ENCODE peak calls at places on chromosome X, in four cellular contexts. Y is fibroblast of mammary gland, I is tibial artery, T is brain microvascular endothelial cell. V is an unnamed sample.

GRCh38 chrX:140710710-140711109 is 1.2 kb downstream of the LINC00632 start:
- DNase-seq in Y (no peak), I (peak; percentile 30), T (peak; percentile 30), V (peak; percentile 8)

GRCh38 chrX:19824603-19825002 is 62.8 kb downstream of the SH3KBP1 start:
- DNase-seq in Y (peak; percentile 79), I (no peak), T (peak; percentile 56), V (peak; percentile 26)

GRCh38 chrX:71178908-71179307 is 34.3 kb downstream of the NLGN3 start:
- DNase-seq in Y (peak; percentile 73), I (peak; percentile 31), T (peak; percentile 58), V (peak; percentile 76)

GRCh38 chrX:92247076-92247475 is 467.9 kb downstream of the PCDH11X start:
- DNase-seq in Y (peak; percentile 1), I (no peak), T (no peak), V (peak; percentile 7)

GRCh38 chrX:38817004-38817703 is 15.9 kb downstream of the MID1IP1 start:
- DNase-seq in Y (peak; percentile 48), I (peak; percentile 36), T (peak; percentile 8), V (peak; percentile 43)

GRCh38 chrX:53824686-53825085 is 138.2 kb upstream of the HUWE1 start:
- DNase-seq in Y (no peak), I (no peak), T (no peak), V (no peak)

GRCh38 chrX:153509592-153509991 is 7.8 kb upstream of the ATP2B3 start:
- DNase-seq in Y (no peak), I (no peak), T (no peak), V (no peak)

GRCh38 chrX:106484233-106484632 is 127.5 kb upstream of the RADX start:
- DNase-seq in Y (no peak), I (no peak), T (no peak), V (no peak)

GRCh38 chrX:139831689-139832456 is 101.0 kb downstream of the ATP11C start:
- DNase-seq in Y (peak; percentile 75), I (peak; percentile 18), T (peak; percentile 24), V (peak; percentile 84)

GRCh38 chrX:13463608-13464007 is 105.8 kb upstream of the EGFL6 start:
- DNase-seq in Y (peak; percentile 97), I (peak; percentile 54), T (peak; percentile 80), V (peak; percentile 96)

GRCh38 chrX:44305921-44306320 is 37.6 kb downstream of the EFHC2 start:
- DNase-seq in Y (no peak), I (no peak), T (no peak), V (no peak)

GRCh38 chrX:131548994-131549393 is 5.1 kb downstream of the OR13H1 start:
- DNase-seq in Y (peak; percentile 2), I (no peak), T (no peak), V (no peak)

GRCh38 chrX:34884693-34885277 is 57.8 kb upstream of the FAM47B start:
- DNase-seq in Y (peak; percentile 88), I (no peak), T (peak; percentile 71), V (peak; percentile 72)

GRCh38 chrX:49884290-49884862 is 5.1 kb downstream of the USP27X start:
- DNase-seq in Y (peak; percentile 52), I (peak; percentile 45), T (peak; percentile 54), V (peak; percentile 61)

GRCh38 chrX:34371740-34372139 is 239.6 kb upstream of the FAM47A start:
- DNase-seq in Y (peak; percentile 5), I (no peak), T (no peak), V (no peak)

GRCh38 chrX:63764946-63765345 is 20.1 kb downstream of the ARHGEF9 start:
- DNase-seq in Y (peak; percentile 49), I (no peak), T (peak; percentile 22), V (peak; percentile 41)

GRCh38 chrX:63765692-63766091 is 19.3 kb downstream of the ARHGEF9 start:
- DNase-seq in Y (no peak), I (no peak), T (no peak), V (no peak)

GRCh38 chrX:63755892-63756291 is 29.1 kb downstream of the ARHGEF9 start:
- DNase-seq in Y (no peak), I (no peak), T (no peak), V (no peak)

DNA sequence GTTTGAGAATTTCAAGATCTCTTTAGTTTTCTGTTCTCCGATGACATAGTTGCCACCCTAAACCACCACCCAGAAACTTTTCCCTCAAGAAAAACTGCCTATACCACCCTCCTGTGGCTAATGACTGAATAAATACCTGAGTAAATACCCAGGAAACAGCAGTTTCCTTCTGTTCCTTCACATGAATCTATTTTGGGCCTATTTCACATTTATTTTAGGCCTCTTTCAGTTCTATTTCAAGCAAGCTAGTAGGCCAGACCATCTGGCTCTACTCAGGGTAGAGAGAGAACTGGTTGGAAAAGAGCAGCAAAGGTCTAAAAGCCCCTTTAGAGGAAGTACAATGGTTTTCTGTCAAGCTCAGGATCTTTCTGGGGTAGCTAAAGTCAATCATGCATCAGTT is 23.4 kb downstream of the ARHGEF9 start:
- DNase-seq in Y (no peak), I (no peak), T (no peak), V (peak; percentile 3)
- TF ChIP-seq CTCF in Y (no peak), I (peak; percentile 54), T (peak; percentile 8), V (no peak)

DNA sequence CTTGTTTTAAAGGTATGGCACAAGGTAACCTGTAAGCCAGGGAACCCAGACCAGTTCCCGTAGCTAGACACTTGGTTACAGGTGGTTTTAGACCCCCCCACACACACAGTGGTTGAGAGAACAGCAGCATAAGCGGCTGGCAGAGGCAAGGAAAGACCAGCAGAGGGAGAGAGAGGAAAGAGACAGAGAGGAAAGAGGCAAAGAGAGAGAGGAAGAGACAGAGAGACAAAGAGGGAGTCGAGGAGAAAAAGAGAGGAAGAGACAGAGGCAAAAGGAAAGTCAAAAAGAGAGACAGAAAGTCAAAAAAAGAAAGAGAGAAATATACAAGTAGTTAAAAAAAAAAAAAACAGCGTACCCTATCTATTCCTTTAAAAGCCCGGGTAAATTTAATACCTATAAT is 19.5 kb upstream of the PCSK1N start:
- DNase-seq in Y (no peak), I (no peak), T (no peak), V (peak; percentile 31)
- TF ChIP-seq CTCF in Y (peak; percentile 16), I (no peak), T (peak; percentile 56), V (peak; percentile 46)

DNA sequence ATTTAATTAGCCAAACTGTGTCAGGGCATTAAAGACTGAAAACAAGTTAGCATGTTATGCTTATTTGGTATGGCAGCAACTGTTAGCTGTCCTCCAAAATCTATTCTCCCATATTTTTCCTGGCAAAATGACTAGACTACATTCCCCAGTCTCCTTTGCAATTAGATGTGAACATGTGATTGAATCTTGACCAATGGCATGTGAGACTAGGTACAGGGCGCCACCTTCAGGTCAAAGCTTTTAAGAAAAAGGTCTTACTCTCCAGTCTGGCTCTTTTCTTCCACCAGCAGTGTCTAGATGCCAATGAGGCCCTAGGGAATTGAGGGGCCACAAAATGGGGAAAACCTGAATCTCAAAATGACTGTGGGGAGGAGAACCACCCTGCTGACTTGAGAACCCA is 408.2 kb downstream of the SMARCA1 start:
- DNase-seq in Y (peak; percentile 40), I (no peak), T (peak; percentile 35), V (peak; percentile 0)
- TF ChIP-seq CTCF in Y (peak; percentile 28), I (no peak), T (peak; percentile 20), V (no peak)

DNA sequence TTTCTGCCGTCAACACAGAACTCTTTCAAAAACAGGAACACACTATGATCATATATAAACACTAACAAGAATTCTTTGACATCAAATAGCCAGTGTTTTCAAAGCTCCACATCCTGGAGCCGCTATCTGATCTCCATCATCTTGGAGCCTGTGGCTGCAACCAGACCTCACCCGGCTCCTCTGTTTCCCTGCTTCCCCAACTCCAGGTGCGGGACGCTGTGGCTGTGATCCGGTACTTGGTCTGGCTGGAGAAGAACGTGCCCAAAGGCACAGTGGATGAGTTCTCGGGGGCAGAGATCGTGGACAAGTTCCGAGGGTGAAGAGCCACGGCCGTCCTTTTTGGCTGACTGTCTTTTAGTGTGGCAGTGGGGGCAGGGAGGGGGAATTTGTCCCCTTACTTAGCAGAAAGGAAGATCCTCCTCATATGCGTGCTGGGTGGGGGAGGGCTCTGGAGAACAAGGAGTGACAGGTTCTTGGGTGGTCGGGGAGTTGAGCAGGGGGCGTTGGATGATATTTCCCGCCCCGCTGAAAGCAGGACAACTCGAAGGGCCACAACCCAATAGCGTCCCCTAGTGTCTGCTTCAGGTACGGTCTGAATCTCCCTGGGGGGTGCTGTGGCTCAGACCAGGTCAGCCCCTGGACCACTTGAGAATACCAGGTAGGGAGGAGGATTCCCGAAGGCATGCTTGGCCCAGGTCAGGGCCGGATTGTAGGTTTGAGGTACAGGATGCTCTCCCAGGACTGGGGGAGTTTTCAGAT is 15.7 kb downstream of the XPNPEP2 start:
- DNase-seq in Y (no peak), I (no peak), T (no peak), V (no peak)
- TF ChIP-seq CTCF in Y (peak; percentile 30), I (no peak), T (peak; percentile 58), V (peak; percentile 36)

GRCh38 chrX:104621781-104622180 is 55.8 kb downstream of the IL1RAPL2 start:
- DNase-seq in Y (no peak), I (no peak), T (no peak), V (no peak)
- TF ChIP-seq CTCF in Y (no peak), I (no peak), T (no peak), V (no peak)

GRCh38 chrX:120450163-120450562 is 18.9 kb downstream of the LAMP2 start:
- DNase-seq in Y (no peak), I (no peak), T (no peak), V (no peak)
- TF ChIP-seq CTCF in Y (peak; percentile 33), I (no peak), T (peak; percentile 46), V (no peak)

V was measured in cardiac fibroblast.